ENCODE peak calls at places on chromosome 13, in eight cellular contexts. K is lower leg skin, V is HT-29, P is fibroblast of lung, E is dermis microvascular lymphatic vessel endothelial cell, W is right cardiac atrium, N is SHP77, M is head of caudate nucleus. Y is an unnamed sample.

GRCh38 chr13:50691682-50692263 is 151.7 kb downstream of the DLEU7 start:
- DNase-seq in M (no peak), K (no peak), W (no peak), N (no peak), V (no peak), P (no peak), E (peak; percentile 34), Y (no peak)

GRCh38 chr13:67076378-67076777 is 153.8 kb downstream of the PCDH9 start:
- DNase-seq in W (no peak), K (no peak), N (no peak), P (no peak), V (no peak), M (no peak), E (no peak), Y (no peak)

GRCh38 chr13:95564948-95565347 is 12.4 kb downstream of the CLDN10 start:
- DNase-seq in P (peak; percentile 57), K (no peak), V (no peak), M (no peak), W (no peak), N (no peak), E (peak; percentile 60), Y (no peak)

GRCh38 chr13:45194081-45194939 is 6.5 kb downstream of the KCTD4 start:
- DNase-seq in P (peak; percentile 65), W (peak; percentile 88), N (no peak), V (no peak), M (peak; percentile 85), K (no peak), E (peak; percentile 55), Y (no peak)

GRCh38 chr13:96089749-96090239 is at the start of gene HS6ST3:
- DNase-seq in W (peak; percentile 70), V (no peak), P (no peak), E (no peak), M (peak; percentile 72), K (peak; percentile 84), N (peak; percentile 25), Y (no peak)

GRCh38 chr13:25324100-25324499 is 22.7 kb downstream of the NUP58 start:
- DNase-seq in P (no peak), W (no peak), N (no peak), K (no peak), E (no peak), V (no peak), M (no peak), Y (no peak)

GRCh38 chr13:94813920-94814500 is 101.7 kb upstream of the SOX21 start:
- DNase-seq in V (no peak), N (peak; percentile 45), W (no peak), K (no peak), P (no peak), E (no peak), M (no peak), Y (no peak)

GRCh38 chr13:94914829-94915228 is 202.5 kb upstream of the SOX21 start:
- DNase-seq in V (no peak), K (no peak), N (no peak), E (no peak), W (no peak), P (no peak), M (no peak), Y (no peak)

GRCh38 chr13:64248371-64249065 is 2832.9 kb upstream of the PCDH20 start:
- DNase-seq in E (no peak), W (no peak), M (no peak), N (no peak), P (no peak), V (no peak), K (no peak), Y (no peak)

GRCh38 chr13:99442273-99442895 is 58.9 kb upstream of the TM9SF2 start:
- DNase-seq in N (peak; percentile 51), V (peak; percentile 75), W (no peak), P (peak; percentile 62), E (peak; percentile 62), M (peak; percentile 40), K (no peak), Y (peak; percentile 15)

GRCh38 chr13:100512422-100512821 is 76.2 kb downstream of the GGACT start:
- DNase-seq in P (peak; percentile 5), E (peak; percentile 38), V (no peak), N (no peak), K (no peak), M (no peak), W (no peak), Y (no peak)

GRCh38 chr13:90783273-90783672 is 564.2 kb upstream of the MIR17HG start:
- DNase-seq in P (no peak), E (no peak), M (no peak), W (no peak), N (no peak), V (no peak), K (no peak), Y (no peak)

GRCh38 chr13:80339841-80340642 is 884 bp downstream of the SPRY2 start:
- DNase-seq in E (peak; percentile 60), W (peak; percentile 84), K (peak; percentile 89), N (no peak), P (peak; percentile 28), V (peak; percentile 67), M (peak; percentile 45), Y (no peak)

GRCh38 chr13:50015750-50016149 is 506 bp downstream of the KCNRG start:
- DNase-seq in E (no peak), K (no peak), N (no peak), P (no peak), V (no peak), M (no peak), W (peak; percentile 10), Y (no peak)

GRCh38 chr13:76813874-76814273 is 72.3 kb downstream of the KCTD12 start:
- DNase-seq in P (no peak), N (peak; percentile 13), V (peak; percentile 89), K (no peak), M (no peak), W (peak; percentile 46), E (peak; percentile 24), Y (no peak)

GRCh38 chr13:105428816-105429215 is 1106.6 kb downstream of the EFNB2 start:
- DNase-seq in E (no peak), N (no peak), M (no peak), K (no peak), V (no peak), P (peak; percentile 12), W (no peak), Y (no peak)

GRCh38 chr13:99119686-99120085 is 81.0 kb upstream of the UBAC2 start:
- DNase-seq in V (no peak), N (no peak), E (no peak), M (no peak), W (no peak), P (no peak), K (no peak), Y (no peak)

GRCh38 chr13:112892759-112893569 is 76.0 kb upstream of the MCF2L start:
- DNase-seq in M (no peak), P (no peak), N (no peak), K (no peak), V (peak; percentile 47), E (peak; percentile 37), W (no peak), Y (no peak)

Y was measured in NCI-H2029 treated with DMSO at 0.1 percent for 48 hours.